ENCODE peak calls at places on chromosomes 7 and 10, in four cellular contexts. One of them, this sample, is unnamed.
A peak's percentile ranks its signal among the peaks of the same experiment; 100 is the strongest.

GRCh38 chr7:27822245-27822644 is 82.3 kb downstream of the TAX1BP1 start:
- DNase-seq in HEK293T: no peak
- DNase-seq in AG20443: no peak
- DNase-seq in activated naive CD4-positive, alpha-beta T cell treated with anti-CD3 and anti-CD28 coated beads for 36 hours: no peak
- DNase-seq in this sample: no peak

GRCh38 chr10:71708301-71708703 is 11.3 kb downstream of the C10orf105 start:
- DNase-seq in HEK293T: peak; percentile 78
- DNase-seq in AG20443: peak; percentile 68
- DNase-seq in activated naive CD4-positive, alpha-beta T cell treated with anti-CD3 and anti-CD28 coated beads for 36 hours: peak; percentile 81
- DNase-seq in this sample: peak; percentile 92

GRCh38 chr7:27922907-27923306 is 182.9 kb downstream of the TAX1BP1 start:
- DNase-seq in HEK293T: no peak
- DNase-seq in AG20443: no peak
- DNase-seq in activated naive CD4-positive, alpha-beta T cell treated with anti-CD3 and anti-CD28 coated beads for 36 hours: no peak
- DNase-seq in this sample: no peak

GRCh38 chr10:124697443-124697836 is 46.7 kb downstream of the FAM53B start:
- DNase-seq in HEK293T: no peak
- DNase-seq in AG20443: no peak
- DNase-seq in activated naive CD4-positive, alpha-beta T cell treated with anti-CD3 and anti-CD28 coated beads for 36 hours: no peak
- DNase-seq in this sample: no peak

GRCh38 chr7:12968836-12969422 is 281.5 kb downstream of the ARL4A start:
- DNase-seq in HEK293T: no peak
- DNase-seq in AG20443: no peak
- DNase-seq in activated naive CD4-positive, alpha-beta T cell treated with anti-CD3 and anti-CD28 coated beads for 36 hours: no peak
- DNase-seq in this sample: no peak

GRCh38 chr10:44033008-44033407 is 351.9 kb downstream of the CXCL12 start:
- DNase-seq in HEK293T: no peak
- DNase-seq in AG20443: no peak
- DNase-seq in activated naive CD4-positive, alpha-beta T cell treated with anti-CD3 and anti-CD28 coated beads for 36 hours: no peak
- DNase-seq in this sample: no peak

GRCh38 chr10:13521021-13521420 is 7.8 kb downstream of the BEND7 start:
- DNase-seq in HEK293T: no peak
- DNase-seq in AG20443: no peak
- DNase-seq in activated naive CD4-positive, alpha-beta T cell treated with anti-CD3 and anti-CD28 coated beads for 36 hours: no peak
- DNase-seq in this sample: peak; percentile 24

GRCh38 chr7:36598056-36598675 is 126.1 kb downstream of the AOAH start:
- DNase-seq in HEK293T: no peak
- DNase-seq in AG20443: no peak
- DNase-seq in activated naive CD4-positive, alpha-beta T cell treated with anti-CD3 and anti-CD28 coated beads for 36 hours: no peak
- DNase-seq in this sample: peak; percentile 12

GRCh38 chr10:110408203-110408871 is 89.4 kb upstream of the DUSP5 start:
- DNase-seq in HEK293T: no peak
- DNase-seq in AG20443: no peak
- DNase-seq in activated naive CD4-positive, alpha-beta T cell treated with anti-CD3 and anti-CD28 coated beads for 36 hours: no peak
- DNase-seq in this sample: no peak

GRCh38 chr7:135509589-135509838 is 388 bp downstream of the CNOT4 start:
- DNase-seq in HEK293T: no peak
- DNase-seq in AG20443: no peak
- DNase-seq in activated naive CD4-positive, alpha-beta T cell treated with anti-CD3 and anti-CD28 coated beads for 36 hours: no peak
- DNase-seq in this sample: no peak

GRCh38 chr10:28768227-28768626 is 90.9 kb downstream of the BAMBI start:
- DNase-seq in HEK293T: no peak
- DNase-seq in AG20443: no peak
- DNase-seq in activated naive CD4-positive, alpha-beta T cell treated with anti-CD3 and anti-CD28 coated beads for 36 hours: no peak
- DNase-seq in this sample: no peak

GRCh38 chr7:29511851-29512250 is 51.8 kb upstream of the PRR15 start:
- DNase-seq in HEK293T: no peak
- DNase-seq in AG20443: no peak
- DNase-seq in activated naive CD4-positive, alpha-beta T cell treated with anti-CD3 and anti-CD28 coated beads for 36 hours: no peak
- DNase-seq in this sample: no peak

GRCh38 chr7:28389504-28390385 is 22.6 kb upstream of the CREB5 start:
- DNase-seq in HEK293T: peak; percentile 40
- DNase-seq in AG20443: peak; percentile 33
- DNase-seq in activated naive CD4-positive, alpha-beta T cell treated with anti-CD3 and anti-CD28 coated beads for 36 hours: no peak
- DNase-seq in this sample: peak; percentile 14

GRCh38 chr10:480498-480927 is 209.0 kb downstream of the DIP2C start:
- DNase-seq in HEK293T: no peak
- DNase-seq in AG20443: no peak
- DNase-seq in activated naive CD4-positive, alpha-beta T cell treated with anti-CD3 and anti-CD28 coated beads for 36 hours: no peak
- DNase-seq in this sample: no peak

GRCh38 chr10:113858541-113858940 is 4.1 kb downstream of the NHLRC2 start:
- DNase-seq in HEK293T: no peak
- DNase-seq in AG20443: no peak
- DNase-seq in activated naive CD4-positive, alpha-beta T cell treated with anti-CD3 and anti-CD28 coated beads for 36 hours: no peak
- DNase-seq in this sample: no peak

GRCh38 chr7:66630529-66630928 is 1.8 kb downstream of the KCTD7 start:
- DNase-seq in HEK293T: no peak
- DNase-seq in AG20443: no peak
- DNase-seq in activated naive CD4-positive, alpha-beta T cell treated with anti-CD3 and anti-CD28 coated beads for 36 hours: no peak
- DNase-seq in this sample: no peak

GRCh38 chr7:159105845-159106614 is 38.6 kb downstream of the VIPR2 start:
- DNase-seq in HEK293T: no peak
- DNase-seq in AG20443: peak; percentile 37
- DNase-seq in activated naive CD4-positive, alpha-beta T cell treated with anti-CD3 and anti-CD28 coated beads for 36 hours: no peak
- DNase-seq in this sample: no peak

GRCh38 chr7:1693991-1694524 is 24.0 kb downstream of the ELFN1 start:
- DNase-seq in HEK293T: no peak
- DNase-seq in AG20443: no peak
- DNase-seq in activated naive CD4-positive, alpha-beta T cell treated with anti-CD3 and anti-CD28 coated beads for 36 hours: peak; percentile 4
- DNase-seq in this sample: peak; percentile 83

GRCh38 chr10:103967433-103968142 is 648 bp downstream of the SLK start:
- DNase-seq in HEK293T: peak; percentile 53
- DNase-seq in AG20443: peak; percentile 89
- DNase-seq in activated naive CD4-positive, alpha-beta T cell treated with anti-CD3 and anti-CD28 coated beads for 36 hours: peak; percentile 9
- DNase-seq in this sample: peak; percentile 16

GRCh38 chr10:73186266-73186665 is 18.3 kb downstream of the FAM149B1 start:
- DNase-seq in HEK293T: no peak
- DNase-seq in AG20443: no peak
- DNase-seq in activated naive CD4-positive, alpha-beta T cell treated with anti-CD3 and anti-CD28 coated beads for 36 hours: no peak
- DNase-seq in this sample: no peak

GRCh38 chr10:95792874-95793285 is 36.9 kb downstream of the ENTPD1 start:
- DNase-seq in HEK293T: no peak
- DNase-seq in AG20443: peak; percentile 53
- DNase-seq in activated naive CD4-positive, alpha-beta T cell treated with anti-CD3 and anti-CD28 coated beads for 36 hours: no peak
- DNase-seq in this sample: no peak

GRCh38 chr10:93438796-93439253 is 43.3 kb downstream of the MYOF start:
- DNase-seq in HEK293T: peak; percentile 74
- DNase-seq in AG20443: no peak
- DNase-seq in activated naive CD4-positive, alpha-beta T cell treated with anti-CD3 and anti-CD28 coated beads for 36 hours: no peak
- DNase-seq in this sample: peak; percentile 42

GRCh38 chr10:113709221-113709838 is 29.6 kb downstream of the CASP7 start:
- DNase-seq in HEK293T: peak; percentile 30
- DNase-seq in AG20443: peak; percentile 73
- DNase-seq in activated naive CD4-positive, alpha-beta T cell treated with anti-CD3 and anti-CD28 coated beads for 36 hours: no peak
- DNase-seq in this sample: no peak

GRCh38 chr10:88427024-88427423 is 156.1 kb downstream of the RNLS start:
- DNase-seq in HEK293T: no peak
- DNase-seq in AG20443: no peak
- DNase-seq in activated naive CD4-positive, alpha-beta T cell treated with anti-CD3 and anti-CD28 coated beads for 36 hours: no peak
- DNase-seq in this sample: no peak

GRCh38 chr7:134939136-134939535 is 47.2 kb upstream of the AGBL3 start:
- DNase-seq in HEK293T: no peak
- DNase-seq in AG20443: no peak
- DNase-seq in activated naive CD4-positive, alpha-beta T cell treated with anti-CD3 and anti-CD28 coated beads for 36 hours: no peak
- DNase-seq in this sample: no peak

GRCh38 chr7:95596183-95597135 is at the start of gene PDK4:
- DNase-seq in HEK293T: peak; percentile 56
- DNase-seq in AG20443: peak; percentile 83
- DNase-seq in activated naive CD4-positive, alpha-beta T cell treated with anti-CD3 and anti-CD28 coated beads for 36 hours: no peak
- DNase-seq in this sample: peak; percentile 70

GRCh38 chr10:125822878-125823662 is at the start of the genes BCCIP and UROS:
- DNase-seq in HEK293T: peak; percentile 99
- DNase-seq in AG20443: peak; percentile 97
- DNase-seq in activated naive CD4-positive, alpha-beta T cell treated with anti-CD3 and anti-CD28 coated beads for 36 hours: peak; percentile 90
- DNase-seq in this sample: peak; percentile 91

GRCh38 chr7:79298145-79298760 is 155.2 kb downstream of the MAGI2 start:
- DNase-seq in HEK293T: peak; percentile 21
- DNase-seq in AG20443: peak; percentile 57
- DNase-seq in activated naive CD4-positive, alpha-beta T cell treated with anti-CD3 and anti-CD28 coated beads for 36 hours: peak; percentile 13
- DNase-seq in this sample: peak; percentile 22

GRCh38 chr7:24381919-24382505 is 98.0 kb downstream of the NPY start:
- DNase-seq in HEK293T: peak; percentile 60
- DNase-seq in AG20443: peak; percentile 24
- DNase-seq in activated naive CD4-positive, alpha-beta T cell treated with anti-CD3 and anti-CD28 coated beads for 36 hours: no peak
- DNase-seq in this sample: no peak

GRCh38 chr7:40405991-40406390 is 271.2 kb downstream of the SUGCT start:
- DNase-seq in HEK293T: no peak
- DNase-seq in AG20443: no peak
- DNase-seq in activated naive CD4-positive, alpha-beta T cell treated with anti-CD3 and anti-CD28 coated beads for 36 hours: no peak
- DNase-seq in this sample: no peak

GRCh38 chr7:30321089-30321991 is 36.9 kb downstream of the ZNRF2 start:
- DNase-seq in HEK293T: no peak
- DNase-seq in AG20443: peak; percentile 20
- DNase-seq in activated naive CD4-positive, alpha-beta T cell treated with anti-CD3 and anti-CD28 coated beads for 36 hours: no peak
- DNase-seq in this sample: no peak

GRCh38 chr7:11846311-11846710 is 14.3 kb upstream of the THSD7A start:
- DNase-seq in HEK293T: no peak
- DNase-seq in AG20443: no peak
- DNase-seq in activated naive CD4-positive, alpha-beta T cell treated with anti-CD3 and anti-CD28 coated beads for 36 hours: no peak
- DNase-seq in this sample: no peak

GRCh38 chr10:69100136-69100872 is 12.4 kb downstream of the SRGN start:
- DNase-seq in HEK293T: no peak
- DNase-seq in AG20443: no peak
- DNase-seq in activated naive CD4-positive, alpha-beta T cell treated with anti-CD3 and anti-CD28 coated beads for 36 hours: no peak
- DNase-seq in this sample: peak; percentile 20

GRCh38 chr7:69517985-69518731 is 80.1 kb upstream of the AUTS2 start:
- DNase-seq in HEK293T: no peak
- DNase-seq in AG20443: peak; percentile 58
- DNase-seq in activated naive CD4-positive, alpha-beta T cell treated with anti-CD3 and anti-CD28 coated beads for 36 hours: no peak
- DNase-seq in this sample: no peak

GRCh38 chr7:11404355-11404754 is 427.6 kb downstream of the THSD7A start:
- DNase-seq in HEK293T: no peak
- DNase-seq in AG20443: no peak
- DNase-seq in activated naive CD4-positive, alpha-beta T cell treated with anti-CD3 and anti-CD28 coated beads for 36 hours: no peak
- DNase-seq in this sample: no peak

GRCh38 chr7:6705959-6706665 is 635 bp downstream of the ZNF12 start:
- DNase-seq in HEK293T: peak; percentile 28
- DNase-seq in AG20443: peak; percentile 59
- DNase-seq in activated naive CD4-positive, alpha-beta T cell treated with anti-CD3 and anti-CD28 coated beads for 36 hours: peak; percentile 31
- DNase-seq in this sample: peak; percentile 44

GRCh38 chr7:4607321-4607729 is 74.8 kb upstream of the FOXK1 start:
- DNase-seq in HEK293T: no peak
- DNase-seq in AG20443: no peak
- DNase-seq in activated naive CD4-positive, alpha-beta T cell treated with anti-CD3 and anti-CD28 coated beads for 36 hours: no peak
- DNase-seq in this sample: no peak

GRCh38 chr7:28958235-28958945 is at the start of gene TRIL:
- DNase-seq in HEK293T: no peak
- DNase-seq in AG20443: peak; percentile 81
- DNase-seq in activated naive CD4-positive, alpha-beta T cell treated with anti-CD3 and anti-CD28 coated beads for 36 hours: no peak
- DNase-seq in this sample: peak; percentile 69

GRCh38 chr7:80128918-80129317 is 5.7 kb upstream of the GNAI1 start:
- DNase-seq in HEK293T: no peak
- DNase-seq in AG20443: no peak
- DNase-seq in activated naive CD4-positive, alpha-beta T cell treated with anti-CD3 and anti-CD28 coated beads for 36 hours: no peak
- DNase-seq in this sample: no peak

This sample was measured in nephron progenitor cell.